ENCODE peak calls at places on chromosomes 5 and 9, in ten cellular contexts. Z is stimulated activated CD8-positive, alpha-beta memory T cell treated with anti-CD3 and anti-CD28 coated beads, Interleukin-15, amount 100 ng/mL, for 24 hours; C is NCI-H1105; A is uterus; B is progenitor cell of endocrine pancreas; E is activated T-cell treated with anti-CD3 and anti-CD28 coated beads, Interleukin-2, amount 50 U/mL, for 24 hours; V is ovary; N is aorta; Y is amygdala; J is neural progenitor cell. T is an unnamed sample.

GRCh38 chr9:70480405-70480980 is 66.0 kb upstream of the KLF9 start:
- DNase-seq in J (no peak), B (no peak), Y (peak; percentile 55), N (peak; percentile 82), E (no peak), V (peak; percentile 92), A (peak; percentile 93), C (peak; percentile 18), Z (no peak), T (peak; percentile 73)

GRCh38 chr5:1125030-1125357 is 13.1 kb upstream of the SLC12A7 start:
- DNase-seq in A (peak; percentile 65), J (no peak), N (no peak), Z (no peak), E (no peak), B (no peak), Y (no peak), C (no peak), V (no peak), T (no peak)

GRCh38 chr5:160198148-160198545 is 31.2 kb upstream of the FABP6 start:
- DNase-seq in N (no peak), J (no peak), Z (no peak), E (no peak), B (no peak), A (no peak), Y (no peak), C (no peak), V (no peak), T (no peak)

GRCh38 chr5:33684760-33685159 is 207.0 kb downstream of the ADAMTS12 start:
- DNase-seq in Z (no peak), J (no peak), C (no peak), B (no peak), E (no peak), V (no peak), A (no peak), N (no peak), Y (no peak), T (no peak)

GRCh38 chr9:79569814-79570448 is 1.8 kb upstream of the TLE4 start:
- DNase-seq in A (no peak), Y (no peak), B (no peak), N (no peak), J (no peak), V (no peak), E (no peak), C (no peak), Z (no peak), T (no peak)

GRCh38 chr9:71791875-71792274 is 23.6 kb upstream of the CEMIP2 start:
- DNase-seq in J (no peak), Y (no peak), C (no peak), Z (no peak), B (no peak), N (no peak), A (no peak), V (no peak), E (no peak), T (no peak)

GRCh38 chr5:10808347-10809212 is 47.5 kb upstream of the DAP start:
- DNase-seq in N (no peak), J (no peak), Z (no peak), E (no peak), B (no peak), A (no peak), V (no peak), C (no peak), Y (no peak), T (no peak)

GRCh38 chr9:134682026-134682425 is 40.4 kb downstream of the COL5A1 start:
- DNase-seq in J (no peak), C (no peak), B (no peak), E (no peak), Y (no peak), Z (no peak), A (no peak), V (peak; percentile 37), N (peak; percentile 51), T (no peak)

GRCh38 chr9:37953775-37954437 is 50.0 kb upstream of the SLC25A51 start:
- DNase-seq in B (no peak), Z (no peak), C (no peak), V (peak; percentile 51), E (peak; percentile 47), J (no peak), A (peak; percentile 83), N (peak; percentile 81), Y (no peak), T (no peak)

GRCh38 chr9:6049798-6050197 is 34.4 kb upstream of the RANBP6 start:
- DNase-seq in N (no peak), J (no peak), B (no peak), V (no peak), C (no peak), E (no peak), Y (no peak), A (no peak), Z (no peak), T (peak; percentile 20)

GRCh38 chr9:87267701-87268100 is 230.0 kb upstream of the DAPK1 start:
- DNase-seq in E (no peak), N (peak; percentile 73), Y (no peak), B (no peak), J (no peak), Z (no peak), C (no peak), A (peak; percentile 47), V (no peak), T (no peak)

GRCh38 chr9:87540444-87541105 is 42.9 kb downstream of the DAPK1 start:
- DNase-seq in B (no peak), V (no peak), J (no peak), C (no peak), Z (no peak), N (no peak), E (no peak), Y (no peak), A (no peak), T (no peak)

GRCh38 chr9:37667706-37668672 is 17.2 kb downstream of the FRMPD1 start:
- DNase-seq in V (no peak), J (peak; percentile 59), E (no peak), N (no peak), B (no peak), Z (no peak), Y (no peak), A (no peak), C (no peak), T (no peak)

GRCh38 chr5:82522912-82523311 is 244.8 kb upstream of the RPS23 start:
- DNase-seq in E (no peak), A (no peak), V (no peak), Y (no peak), C (no peak), J (no peak), B (no peak), Z (no peak), N (no peak), T (no peak)

GRCh38 chr9:114929166-114929565 is 1.2 kb downstream of the TNFSF8 start:
- DNase-seq in C (no peak), E (no peak), V (no peak), Z (no peak), Y (no peak), J (no peak), A (no peak), B (no peak), N (no peak), T (no peak)

GRCh38 chr9:35114921-35115341 is 731 bp downstream of the ATOSB start:
- DNase-seq in Y (no peak), N (peak; percentile 84), E (peak; percentile 44), J (peak; percentile 58), A (peak; percentile 61), C (no peak), Z (no peak), B (no peak), V (peak; percentile 66), T (peak; percentile 83)

GRCh38 chr5:10479226-10479721 is 37.6 kb downstream of the ROPN1L start:
- DNase-seq in V (no peak), A (no peak), B (no peak), N (no peak), E (no peak), Y (no peak), J (no peak), Z (no peak), C (peak; percentile 81), T (peak; percentile 88)

GRCh38 chr9:88835038-88835466 is 156.2 kb upstream of the S1PR3 start:
- DNase-seq in C (no peak), E (no peak), Y (no peak), N (no peak), A (no peak), Z (no peak), B (no peak), J (no peak), V (no peak), T (no peak)

GRCh38 chr5:36153727-36154126 is 1.8 kb downstream of the SKP2 start:
- DNase-seq in A (no peak), N (no peak), J (no peak), B (no peak), E (no peak), Z (no peak), V (no peak), Y (no peak), C (no peak), T (no peak)

GRCh38 chr5:151699071-151699901 is 12.6 kb upstream of the SPARC start:
- DNase-seq in N (peak; percentile 92), A (peak; percentile 94), Z (no peak), V (peak; percentile 89), E (no peak), Y (no peak), J (no peak), B (no peak), C (no peak), T (peak; percentile 39)

GRCh38 chr9:136086213-136086881 is 8.7 kb downstream of the NACC2 start:
- DNase-seq in E (no peak), J (peak; percentile 1), Y (no peak), Z (no peak), A (no peak), N (peak; percentile 73), V (peak; percentile 33), B (no peak), C (no peak), T (peak; percentile 9)

GRCh38 chr5:94613583-94613982 is 4.8 kb downstream of the KIAA0825 start:
- DNase-seq in Z (no peak), E (no peak), J (peak; percentile 54), Y (no peak), A (no peak), B (no peak), N (no peak), C (no peak), V (no peak), T (no peak)

GRCh38 chr5:71829206-71829605 is 110.1 kb downstream of the CARTPT start:
- DNase-seq in N (no peak), E (no peak), C (no peak), J (no peak), V (no peak), Y (no peak), Z (no peak), B (no peak), A (no peak), T (no peak)

GRCh38 chr9:2583308-2584013 is 38.1 kb upstream of the VLDLR start:
- DNase-seq in B (no peak), Z (no peak), A (no peak), J (no peak), V (no peak), N (no peak), Y (no peak), E (no peak), C (no peak), T (peak; percentile 29)

GRCh38 chr5:84036842-84037241 is 316.2 kb upstream of the HAPLN1 start:
- DNase-seq in N (no peak), A (no peak), J (peak; percentile 30), B (no peak), Z (no peak), C (no peak), E (no peak), V (no peak), Y (no peak), T (no peak)

GRCh38 chr5:176934309-176934930 is 35.3 kb upstream of the HK3 start:
- DNase-seq in C (no peak), V (no peak), Y (no peak), B (no peak), N (no peak), Z (no peak), J (no peak), E (no peak), A (no peak), T (no peak)

GRCh38 chr9:86369810-86370209 is 15.6 kb upstream of the TUT7 start:
- DNase-seq in Y (no peak), C (no peak), A (no peak), E (no peak), V (no peak), J (no peak), Z (no peak), N (no peak), B (no peak), T (no peak)

GRCh38 chr5:96963267-96963666 is 27.4 kb downstream of the LNPEP start:
- DNase-seq in B (no peak), N (peak; percentile 60), Y (no peak), J (no peak), E (no peak), A (peak; percentile 54), Z (no peak), V (no peak), C (no peak), T (peak; percentile 31)

T was measured in left colon.